ENCODE peak calls at places on chromosomes 16 and 17, in four cellular contexts. One of them, this sample, is unnamed.

GRCh38 chr17:45228121-45228941 is 6.6 kb downstream of the FMNL1 start:
- DNase-seq in CD8-positive, alpha-beta memory T cell: no peak
- DNase-seq in left lung: no peak
- DNase-seq in heart left ventricle: peak; percentile 47
- DNase-seq in this sample: no peak

GRCh38 chr17:15966183-15966878 is 21.4 kb downstream of the ADORA2B start:
- DNase-seq in left lung: peak; percentile 83
- DNase-seq in CD8-positive, alpha-beta memory T cell: no peak
- DNase-seq in heart left ventricle: no peak
- DNase-seq in this sample: no peak

GRCh38 chr16:85360323-85361277 is 248.3 kb upstream of the CIBAR2 start:
- DNase-seq in left lung: peak; percentile 47
- DNase-seq in CD8-positive, alpha-beta memory T cell: no peak
- DNase-seq in heart left ventricle: no peak
- DNase-seq in this sample: peak; percentile 65

GRCh38 chr17:19759934-19760530 is 11.9 kb upstream of the ALDH3A1 start:
- DNase-seq in left lung: no peak
- DNase-seq in heart left ventricle: no peak
- DNase-seq in CD8-positive, alpha-beta memory T cell: no peak
- DNase-seq in this sample: no peak

GRCh38 chr16:15988268-15989013 is 39.0 kb downstream of the ABCC1 start:
- DNase-seq in CD8-positive, alpha-beta memory T cell: no peak
- DNase-seq in heart left ventricle: no peak
- DNase-seq in left lung: no peak
- DNase-seq in this sample: no peak

GRCh38 chr16:79599837-79600635 is 501 bp downstream of the MAF start:
- DNase-seq in left lung: peak; percentile 62
- DNase-seq in heart left ventricle: peak; percentile 79
- DNase-seq in CD8-positive, alpha-beta memory T cell: no peak
- DNase-seq in this sample: no peak

GRCh38 chr16:11575223-11575589 is 11.5 kb downstream of the LITAF start:
- DNase-seq in CD8-positive, alpha-beta memory T cell: no peak
- DNase-seq in heart left ventricle: no peak
- DNase-seq in left lung: no peak
- DNase-seq in this sample: no peak

GRCh38 chr17:76477576-76477975 is 10.2 kb downstream of the AANAT start:
- DNase-seq in CD8-positive, alpha-beta memory T cell: no peak
- DNase-seq in heart left ventricle: no peak
- DNase-seq in left lung: no peak
- DNase-seq in this sample: no peak

GRCh38 chr17:3556239-3556904 is 1.2 kb downstream of the TRPV3 start:
- DNase-seq in left lung: no peak
- DNase-seq in CD8-positive, alpha-beta memory T cell: no peak
- DNase-seq in heart left ventricle: no peak
- DNase-seq in this sample: no peak

GRCh38 chr16:32116080-32116479 is 137.0 kb upstream of the TP53TG3D start:
- DNase-seq in CD8-positive, alpha-beta memory T cell: peak; percentile 2
- DNase-seq in heart left ventricle: peak; percentile 12
- DNase-seq in left lung: no peak
- DNase-seq in this sample: no peak

DNA sequence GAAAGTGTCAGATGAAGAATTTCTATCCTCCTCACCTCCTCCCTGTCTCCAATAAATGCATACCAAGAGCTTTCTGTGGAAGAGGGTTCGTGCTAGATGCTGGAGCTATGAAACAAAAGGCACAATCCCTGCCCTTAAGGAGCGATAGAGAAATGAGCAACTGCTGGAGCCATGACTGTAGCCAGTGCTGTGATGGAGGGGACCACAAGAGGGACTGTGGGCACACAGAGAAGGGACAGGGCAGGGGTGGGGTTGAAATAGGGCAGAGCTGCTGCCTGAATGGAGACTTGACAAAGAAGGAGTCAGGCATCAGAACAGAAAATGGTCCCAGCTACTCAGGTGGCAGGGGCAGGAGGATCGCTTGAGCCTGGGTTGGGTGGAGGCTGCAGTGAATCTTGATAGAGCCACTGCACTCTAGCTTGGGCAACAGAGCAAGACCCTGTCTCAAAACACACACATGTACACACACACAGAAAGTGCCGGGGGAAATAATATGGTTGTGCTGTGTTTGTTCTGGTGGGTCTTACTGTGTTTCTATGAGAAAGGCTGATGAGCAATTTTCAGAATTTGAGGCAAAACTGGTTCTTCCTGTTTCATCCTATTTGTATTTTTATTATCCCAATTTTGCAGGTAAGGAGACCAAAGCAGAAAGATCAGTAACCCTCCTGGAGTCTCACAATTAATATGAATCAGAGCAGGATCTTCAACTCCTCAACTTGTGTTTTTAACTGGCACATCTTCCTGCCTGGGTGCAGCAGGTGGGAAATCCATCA is 16.5 kb downstream of the TMEM98 start:
- DNase-seq in left lung: no peak
- DNase-seq in CD8-positive, alpha-beta memory T cell: no peak
- DNase-seq in heart left ventricle: no peak
- DNase-seq in this sample: no peak
- H3K27ac ChIP-seq in left lung: peak overlapping the region; percentile 53
- H3K27ac ChIP-seq in CD8-positive, alpha-beta memory T cell: no peak overlapping the region
- H3K27ac ChIP-seq in heart left ventricle: no peak overlapping the region
- H3K27ac ChIP-seq in this sample: no peak overlapping the region

DNA sequence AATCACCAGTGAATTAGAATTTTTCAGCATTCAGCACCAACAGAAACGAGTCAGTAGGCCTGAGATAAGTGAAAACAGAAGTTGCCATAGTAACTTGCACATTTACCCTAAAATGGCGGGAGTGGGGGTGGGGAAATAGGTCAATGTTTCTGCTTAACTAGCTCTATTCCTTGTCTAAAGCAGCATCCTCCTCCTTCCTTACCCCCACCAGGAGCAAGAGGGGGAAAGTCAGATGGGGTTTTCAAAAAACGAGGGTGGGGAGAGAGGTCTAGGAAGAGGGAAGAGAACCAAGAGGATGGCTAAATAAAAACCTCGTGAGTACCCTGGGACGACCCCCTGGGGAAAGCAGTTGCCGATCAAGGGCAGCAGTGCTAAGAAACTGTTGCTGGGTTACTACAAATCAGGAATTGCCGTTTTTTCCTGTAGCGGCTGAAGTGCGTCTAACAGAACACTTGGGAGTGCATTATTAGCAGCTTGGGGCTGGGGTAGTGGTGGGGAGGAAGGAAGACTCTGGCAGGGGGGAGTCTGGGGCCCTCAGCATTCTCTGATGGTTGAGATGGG is 34.4 kb upstream of the MNT start:
- DNase-seq in CD8-positive, alpha-beta memory T cell: no peak
- DNase-seq in heart left ventricle: no peak
- DNase-seq in left lung: no peak
- DNase-seq in this sample: no peak
- H3K27ac ChIP-seq in CD8-positive, alpha-beta memory T cell: no peak overlapping the region
- H3K27ac ChIP-seq in heart left ventricle: no peak overlapping the region
- H3K27ac ChIP-seq in left lung: no peak overlapping the region
- H3K27ac ChIP-seq in this sample: no peak overlapping the region

DNA sequence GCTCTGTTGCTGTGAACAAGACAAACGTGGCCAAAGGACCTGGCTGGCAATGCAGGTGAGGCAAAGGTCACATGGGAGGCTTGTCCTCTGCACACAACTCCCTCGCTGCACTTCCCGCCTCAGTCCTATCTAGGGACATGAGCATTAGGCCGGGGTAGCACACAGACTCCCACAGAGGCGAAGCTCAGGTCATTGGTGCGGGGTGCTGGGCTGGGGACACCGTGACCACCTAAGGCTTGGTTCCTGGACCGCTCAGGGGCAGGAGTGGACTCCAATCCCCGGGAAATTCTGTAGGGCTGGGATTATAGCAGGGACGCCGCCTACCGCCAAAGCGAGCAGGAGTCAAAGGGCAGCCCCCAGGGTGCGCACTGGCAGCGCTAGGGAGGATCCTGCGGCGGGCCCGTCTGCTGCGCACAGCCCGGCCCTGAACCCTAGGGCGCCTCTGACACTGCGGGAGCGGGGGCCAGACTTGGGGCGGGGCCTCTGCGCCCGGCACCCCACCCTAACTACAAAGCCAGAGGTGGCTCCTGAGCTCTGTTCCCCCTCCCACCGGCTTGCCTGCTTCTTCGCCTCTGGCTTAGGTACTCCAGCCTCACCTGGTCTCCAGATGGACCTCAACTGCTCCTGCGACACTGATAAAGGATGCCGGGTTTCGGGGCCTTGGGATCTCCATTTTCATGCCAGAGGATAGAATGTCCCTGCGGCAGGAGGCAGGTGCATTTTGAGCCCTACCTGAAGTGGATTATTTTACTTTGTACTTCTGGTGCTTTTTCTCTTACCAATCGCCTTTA is 3.9 kb upstream of the MT1B start:
- DNase-seq in left lung: no peak
- DNase-seq in CD8-positive, alpha-beta memory T cell: no peak
- DNase-seq in heart left ventricle: no peak
- DNase-seq in this sample: no peak
- H3K27ac ChIP-seq in left lung: no peak overlapping the region
- H3K27ac ChIP-seq in CD8-positive, alpha-beta memory T cell: no peak overlapping the region
- H3K27ac ChIP-seq in heart left ventricle: no peak overlapping the region
- H3K27ac ChIP-seq in this sample: no peak overlapping the region

DNA sequence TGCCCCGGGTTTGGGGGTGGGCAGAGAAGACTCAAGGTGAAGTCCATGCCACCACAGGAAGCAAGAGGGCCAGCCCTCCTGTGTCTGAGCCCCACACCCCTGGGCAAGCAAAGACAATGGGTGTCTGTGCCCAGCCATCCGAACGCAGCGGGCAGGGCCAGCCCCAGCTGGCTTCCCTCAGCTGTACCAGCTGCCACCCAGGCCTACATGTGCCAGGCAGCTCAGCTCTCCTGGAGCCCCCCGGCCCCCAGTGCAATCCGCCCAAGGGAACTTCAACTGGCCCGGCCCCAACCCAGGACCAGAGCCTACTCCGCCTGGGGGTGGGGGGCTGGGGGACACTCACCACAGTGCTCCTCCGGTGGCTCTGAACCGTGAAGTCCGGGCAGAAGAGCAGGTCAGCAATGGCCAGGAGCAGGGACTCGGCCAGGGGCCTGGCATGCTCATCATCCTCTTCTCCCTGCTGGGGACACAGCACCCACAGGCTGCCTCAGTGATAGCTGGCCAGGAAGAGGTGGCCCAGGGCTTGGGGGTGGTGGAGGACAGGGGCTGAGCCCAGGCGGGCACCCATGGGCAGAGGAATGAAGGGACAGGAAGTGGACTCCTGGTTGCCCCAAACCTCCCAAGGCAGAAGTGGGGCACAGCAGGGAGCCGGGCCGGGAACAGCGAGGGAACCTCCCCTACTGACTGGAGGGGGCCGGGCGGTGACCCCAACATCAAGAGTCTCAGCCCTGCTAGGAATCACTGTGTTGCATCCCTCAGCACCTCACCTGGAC is 9.8 kb downstream of the HID1 start:
- DNase-seq in CD8-positive, alpha-beta memory T cell: no peak
- DNase-seq in left lung: no peak
- DNase-seq in heart left ventricle: no peak
- DNase-seq in this sample: no peak
- H3K27ac ChIP-seq in CD8-positive, alpha-beta memory T cell: no peak overlapping the region
- H3K27ac ChIP-seq in left lung: no peak overlapping the region
- H3K27ac ChIP-seq in heart left ventricle: no peak overlapping the region
- H3K27ac ChIP-seq in this sample: no peak overlapping the region

GRCh38 chr16:397736-398332 is 835 bp downstream of the NME4 start:
- DNase-seq in heart left ventricle: peak; percentile 86
- DNase-seq in CD8-positive, alpha-beta memory T cell: no peak
- DNase-seq in left lung: peak; percentile 68
- DNase-seq in this sample: no peak

GRCh38 chr16:398551-399277 is 1.7 kb downstream of the NME4 start:
- DNase-seq in CD8-positive, alpha-beta memory T cell: no peak
- DNase-seq in left lung: no peak
- DNase-seq in heart left ventricle: no peak
- DNase-seq in this sample: no peak

GRCh38 chr16:396605-397004 is 394 bp upstream of the NME4 start:
- DNase-seq in heart left ventricle: peak; percentile 68
- DNase-seq in left lung: no peak
- DNase-seq in CD8-positive, alpha-beta memory T cell: no peak
- DNase-seq in this sample: no peak

GRCh38 chr16:397135-397661 is at the start of gene NME4:
- DNase-seq in CD8-positive, alpha-beta memory T cell: no peak
- DNase-seq in left lung: no peak
- DNase-seq in heart left ventricle: peak; percentile 51
- DNase-seq in this sample: no peak

DNA sequence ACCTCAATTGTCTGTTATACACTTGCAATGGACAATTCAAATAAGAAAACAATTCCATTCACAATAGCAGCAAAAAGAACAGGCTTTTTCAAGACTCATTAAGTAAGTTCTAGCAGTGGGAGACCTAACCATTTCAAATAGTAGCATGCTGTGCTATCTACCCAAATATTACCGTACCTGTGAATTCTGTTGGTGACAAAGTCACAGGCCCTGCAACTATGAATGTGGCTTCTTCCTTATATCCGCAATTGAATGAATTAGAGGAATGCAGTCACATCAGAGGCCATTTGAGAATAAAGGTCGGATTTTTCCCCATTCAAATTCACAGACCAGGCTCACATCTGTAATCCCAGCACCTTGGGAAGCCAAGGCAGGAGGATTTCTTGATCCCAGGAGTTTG is 800 bp upstream of the NME4 start:
- DNase-seq in heart left ventricle: no peak
- DNase-seq in left lung: no peak
- DNase-seq in CD8-positive, alpha-beta memory T cell: no peak
- DNase-seq in this sample: no peak
- H3K27ac ChIP-seq in heart left ventricle: peak overlapping the region; percentile 82
- H3K27ac ChIP-seq in left lung: peak overlapping the region; percentile 48
- H3K27ac ChIP-seq in CD8-positive, alpha-beta memory T cell: peak overlapping the region; percentile 70
- H3K27ac ChIP-seq in this sample: no peak overlapping the region